ENCODE peak calls at places on chromosomes 6 and 20, in six cellular contexts. T is fibroblast of pulmonary artery, W is epithelial cell of esophagus, R is coronary artery, U is PC-3, P is MM.1S. H is an unnamed sample.

GRCh38 chr6:100176321-100176950 is 182.4 kb upstream of the MCHR2 start:
- DNase-seq in P (peak), U (peak), R (no peak), W (peak), T (peak), H (no peak)

GRCh38 chr6:72740135-72740534 is 118.3 kb downstream of the KCNQ5 start:
- DNase-seq in T (no peak), P (no peak), R (no peak), W (no peak), U (no peak), H (no peak)

GRCh38 chr20:34129518-34130162 is 17.6 kb upstream of the EIF2S2 start:
- DNase-seq in W (peak), T (peak), R (no peak), P (peak), U (peak), H (no peak)

GRCh38 chr20:32870985-32871384 is 12.3 kb downstream of the EFCAB8 start:
- DNase-seq in T (no peak), R (no peak), U (no peak), W (no peak), P (no peak), H (no peak)

GRCh38 chr6:46781478-46782378 is 11.5 kb upstream of the MEP1A start:
- DNase-seq in W (peak), T (peak), R (no peak), U (peak), P (peak), H (no peak)

GRCh38 chr20:1242530-1242929 is 16.7 kb downstream of the RAD21L1 start:
- DNase-seq in U (peak), T (peak), P (no peak), W (peak), R (no peak), H (no peak)

GRCh38 chr6:3031857-3032256 is 32.2 kb downstream of the NQO2 start:
- DNase-seq in U (no peak), R (no peak), T (no peak), W (no peak), P (peak), H (no peak)

GRCh38 chr6:46954819-46955520 is 33.2 kb upstream of the ADGRF5 start:
- DNase-seq in T (peak), P (no peak), R (no peak), U (no peak), W (peak), H (no peak)

GRCh38 chr6:125294036-125294435 is 7.7 kb downstream of the HDDC2 start:
- DNase-seq in U (no peak), R (no peak), W (no peak), T (no peak), P (no peak), H (no peak)

GRCh38 chr6:41636803-41637178 is 1.5 kb upstream of the MDFI start:
- DNase-seq in W (peak), P (no peak), T (peak), R (no peak), U (peak), H (peak)

GRCh38 chr6:56073315-56073714 is 174.1 kb downstream of the COL21A1 start:
- DNase-seq in P (no peak), U (no peak), R (no peak), W (no peak), T (peak), H (no peak)

GRCh38 chr20:38730989-38731737 is 6.9 kb downstream of the SLC32A1 start:
- DNase-seq in P (peak), T (peak), R (no peak), U (peak), W (peak), H (no peak)

GRCh38 chr20:38875170-38875993 is 50.8 kb upstream of the FAM83D start:
- DNase-seq in U (no peak), W (no peak), P (peak), T (no peak), R (no peak), H (no peak)

GRCh38 chr6:2947424-2947823 is 23.9 kb downstream of the SERPINB6 start:
- DNase-seq in R (no peak), T (no peak), U (no peak), W (no peak), P (peak), H (no peak)

GRCh38 chr20:14282140-14282539 is 55.3 kb downstream of the FLRT3 start:
- DNase-seq in T (no peak), W (no peak), R (no peak), P (no peak), U (no peak), H (no peak)

GRCh38 chr6:108942556-108943492 is 94.6 kb downstream of the ARMC2 start:
- DNase-seq in W (no peak), P (peak), R (no peak), T (no peak), U (no peak), H (no peak)

GRCh38 chr6:37319856-37320255 is 33.9 kb upstream of the RNF8 start:
- DNase-seq in U (peak), P (no peak), R (no peak), T (no peak), W (peak), H (no peak)

GRCh38 chr20:57032847-57033246 is 233.6 kb downstream of the BMP7 start:
- DNase-seq in T (no peak), P (no peak), W (no peak), R (no peak), U (no peak), H (no peak)

GRCh38 chr6:99092009-99092408 is 144.3 kb upstream of the FBXL4 start:
- DNase-seq in P (peak), R (no peak), U (no peak), T (no peak), W (no peak), H (no peak)

GRCh38 chr6:83536034-83536646 is 23.8 kb downstream of the PRSS35 start:
- DNase-seq in T (peak), W (peak), U (peak), R (no peak), P (peak), H (no peak)

GRCh38 chr20:19934792-19935491 is 82.2 kb upstream of the NAA20 start:
- DNase-seq in T (no peak), R (no peak), U (peak), W (peak), P (peak), H (no peak)

GRCh38 chr6:158322724-158323560 is 10.7 kb downstream of the TULP4 start:
- DNase-seq in W (peak), R (no peak), T (peak), P (no peak), U (peak), H (no peak)

GRCh38 chr20:631091-631490 is 21.0 kb upstream of the TCF15 start:
- DNase-seq in R (no peak), W (no peak), T (no peak), U (no peak), P (no peak), H (no peak)

GRCh38 chr6:35691027-35691824 is 2.5 kb upstream of the FKBP5 start:
- DNase-seq in R (peak), P (no peak), T (peak), W (peak), U (no peak), H (no peak)

GRCh38 chr6:156955494-156956183 is 178.5 kb downstream of the ARID1B start:
- DNase-seq in T (peak), P (no peak), R (no peak), W (no peak), U (no peak), H (no peak)

GRCh38 chr6:127606131-127606562 is 29.2 kb downstream of the C6orf58 start:
- DNase-seq in T (peak), P (peak), W (peak), U (peak), R (no peak), H (no peak)

GRCh38 chr20:32018269-32019155 is 8.3 kb downstream of the CCM2L start:
- DNase-seq in P (peak), W (peak), R (no peak), T (no peak), U (peak), H (no peak)

DNA sequence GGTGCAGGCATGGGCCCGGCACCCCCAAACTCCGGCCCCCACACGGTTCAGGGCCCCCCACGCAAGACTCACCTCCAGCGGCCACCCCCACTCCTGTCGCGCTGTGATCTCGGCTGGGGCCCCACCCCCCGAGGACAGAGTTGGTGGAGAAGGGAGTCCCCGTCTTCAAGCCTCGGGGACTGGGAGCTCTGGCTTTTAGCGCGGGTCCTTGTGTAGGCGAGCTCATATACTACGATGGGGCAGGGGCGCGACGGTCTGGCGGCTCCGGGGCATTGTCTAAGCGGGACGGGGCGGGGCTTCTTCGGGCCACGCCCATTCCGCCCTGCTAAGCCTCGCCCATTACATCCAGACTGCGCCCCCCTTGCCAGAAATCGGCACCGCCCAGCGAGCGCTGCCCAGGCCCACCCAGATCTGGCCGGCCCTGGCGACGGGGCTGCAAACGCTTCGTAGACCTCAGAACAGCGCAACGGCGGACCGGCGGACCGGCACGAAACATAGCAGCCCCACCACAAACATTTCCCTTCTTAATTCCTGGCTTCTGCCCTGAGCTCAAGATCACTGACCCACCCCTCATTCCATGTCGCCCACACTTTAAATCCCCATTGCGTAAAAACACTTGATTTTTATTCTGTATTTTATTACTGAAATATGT is 1.0 kb upstream of the DDAH2 start:
- DNase-seq in P (peak), W (peak), R (peak), U (peak), T (peak), H (no peak)
- TF ChIP-seq CTCF in P (no peak), W (no peak), R (no peak), U (no peak), T (no peak), H (peak)

GRCh38 chr6:44397424-44398169 is 10.1 kb downstream of the CDC5L start:
- DNase-seq in P (no peak), W (no peak), R (no peak), T (no peak), U (no peak), H (no peak)
- TF ChIP-seq CTCF in P (no peak), W (no peak), R (no peak), T (no peak), U (peak), H (no peak)

GRCh38 chr6:101640131-101640530 is 246.6 kb downstream of the GRIK2 start:
- DNase-seq in R (no peak), T (peak), P (no peak), U (no peak), W (no peak), H (no peak)

GRCh38 chr6:101650402-101651100 is 257.0 kb downstream of the GRIK2 start:
- DNase-seq in W (no peak), T (no peak), U (no peak), P (no peak), R (no peak), H (no peak)

GRCh38 chr6:101645770-101646169 is 252.3 kb downstream of the GRIK2 start:
- DNase-seq in W (no peak), U (no peak), P (no peak), T (no peak), R (no peak), H (no peak)
- TF ChIP-seq CTCF in W (no peak), U (peak), P (no peak), T (no peak), R (no peak), H (peak)

GRCh38 chr6:164154588-164154987 is 740.1 kb downstream of the QKI start:
- DNase-seq in T (no peak), U (no peak), R (no peak), P (no peak), W (no peak), H (no peak)

GRCh38 chr6:164150221-164150620 is 735.7 kb downstream of the QKI start:
- DNase-seq in R (no peak), W (no peak), T (no peak), P (no peak), U (no peak), H (no peak)

GRCh38 chr6:164152611-164153010 is 738.1 kb downstream of the QKI start:
- DNase-seq in R (no peak), U (no peak), W (peak), T (no peak), P (no peak), H (no peak)

GRCh38 chr6:164151161-164151728 is 736.7 kb downstream of the QKI start:
- DNase-seq in U (no peak), R (no peak), W (no peak), P (no peak), T (no peak), H (no peak)

GRCh38 chr6:164151762-164152161 is 737.2 kb downstream of the QKI start:
- DNase-seq in W (no peak), T (no peak), U (no peak), P (no peak), R (no peak), H (no peak)
- TF ChIP-seq CTCF in W (no peak), T (no peak), U (no peak), P (no peak), R (no peak), H (no peak)

GRCh38 chr6:111712398-111712797 is 106.7 kb upstream of the TRAF3IP2 start:
- DNase-seq in W (peak), U (no peak), T (peak), P (no peak), R (no peak), H (no peak)
- TF ChIP-seq CTCF in W (no peak), U (no peak), T (no peak), P (no peak), R (no peak), H (no peak)

GRCh38 chr20:61262036-61262435 is 10.0 kb downstream of the CDH4 start:
- DNase-seq in U (no peak), R (no peak), W (no peak), T (no peak), P (no peak), H (no peak)

GRCh38 chr20:61259741-61260140 is 7.7 kb downstream of the CDH4 start:
- DNase-seq in U (no peak), P (no peak), T (no peak), W (no peak), R (no peak), H (no peak)

GRCh38 chr20:61262514-61262913 is 10.5 kb downstream of the CDH4 start:
- DNase-seq in T (no peak), R (no peak), U (no peak), P (no peak), W (no peak), H (no peak)

GRCh38 chr20:61263084-61263695 is 11.1 kb downstream of the CDH4 start:
- DNase-seq in T (peak), P (peak), W (peak), U (peak), R (no peak), H (no peak)

DNA sequence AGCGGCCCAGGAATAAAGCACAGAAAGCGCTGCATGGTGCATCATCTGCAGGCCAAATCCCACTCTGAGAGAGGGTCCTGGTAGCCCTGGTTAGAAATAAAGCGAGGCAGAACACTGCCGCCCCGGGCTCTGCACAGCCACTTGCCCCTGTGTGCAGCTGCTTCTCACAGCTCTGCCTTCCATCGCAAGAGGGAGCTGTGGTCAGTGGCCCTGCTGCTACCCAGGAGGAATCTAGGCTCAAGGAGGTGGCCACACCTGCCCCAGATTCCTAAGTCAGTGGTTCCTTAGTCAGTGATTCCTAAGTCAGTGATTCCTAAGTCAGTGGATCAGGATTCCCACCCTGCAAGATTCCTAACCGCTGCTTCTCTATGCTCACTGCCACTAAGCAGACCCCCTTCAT is 8.8 kb downstream of the CDH4 start:
- DNase-seq in W (peak), U (peak), T (no peak), R (no peak), P (no peak), H (no peak)
- TF ChIP-seq CTCF in W (peak), U (peak), T (no peak), R (no peak), P (no peak), H (no peak)

DNA sequence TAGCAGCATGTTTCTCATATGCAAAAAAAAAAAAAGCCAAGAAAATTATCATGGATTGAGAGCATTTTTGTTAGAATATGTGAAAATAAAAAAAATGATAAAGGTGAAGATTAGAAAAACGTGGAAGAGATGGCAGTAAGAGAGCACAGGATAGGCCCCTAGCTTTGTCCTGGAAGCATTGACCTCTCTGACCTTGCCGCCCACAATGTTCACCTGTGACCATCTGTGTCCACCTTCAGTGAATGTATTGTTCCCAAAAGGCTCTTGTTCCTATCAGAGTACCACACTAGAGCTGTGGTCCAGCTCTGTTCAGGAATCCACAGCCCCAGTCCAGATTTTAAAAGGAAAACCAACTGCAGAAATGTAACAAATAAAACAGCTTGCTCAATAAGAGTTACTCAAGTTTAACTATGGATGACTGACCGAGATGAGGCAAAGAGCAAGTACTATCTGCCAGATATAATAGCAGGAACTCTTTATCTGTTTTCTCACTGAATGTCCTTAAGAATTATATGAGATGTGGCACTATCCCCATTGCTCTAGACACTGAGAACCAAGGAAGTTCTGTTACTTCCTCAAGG is 287.7 kb upstream of the STXBP5 start:
- DNase-seq in T (no peak), U (no peak), W (peak), P (no peak), R (no peak), H (no peak)
- TF ChIP-seq CTCF in T (no peak), U (no peak), W (no peak), P (no peak), R (no peak), H (no peak)

H was measured in chondrocyte.